ENCODE peak calls at places on chromosome 10, in nine cellular contexts. H is hepatocyte, D is cardiac muscle cell, T is psoas muscle, B is NB4, I is colonic mucosa, N is foreskin fibroblast, V is coronary artery, Y is stomach. K is an unnamed sample.

GRCh38 chr10:47383254-47384147 is 592 bp downstream of the ZNF488 start:
- DNase-seq in H (no peak), D (no peak), T (no peak), B (no peak), I (peak), N (no peak), V (peak), Y (peak), K (no peak)

GRCh38 chr10:30774281-30774680 is 144.7 kb upstream of the LYZL2 start:
- DNase-seq in H (no peak), D (no peak), T (no peak), B (no peak), I (no peak), N (no peak), V (no peak), Y (no peak), K (no peak)

GRCh38 chr10:35795131-35795819 is 153.2 kb upstream of the FZD8 start:
- DNase-seq in H (no peak), D (no peak), T (no peak), B (peak), I (no peak), N (no peak), V (no peak), Y (no peak), K (peak)

GRCh38 chr10:74947781-74948401 is 121.5 kb downstream of the KAT6B start:
- DNase-seq in H (no peak), D (no peak), T (no peak), B (no peak), I (no peak), N (peak), V (no peak), Y (no peak), K (no peak)

GRCh38 chr10:98684019-98684899 is 237.5 kb upstream of the HPS1 start:
- DNase-seq in H (no peak), D (no peak), T (no peak), B (no peak), I (no peak), N (no peak), V (no peak), Y (no peak), K (no peak)

GRCh38 chr10:128078136-128078969 is 47.9 kb downstream of the MKI67 start:
- DNase-seq in H (peak), D (peak), T (no peak), B (peak), I (peak), N (peak), V (peak), Y (no peak), K (peak)

GRCh38 chr10:3136763-3137611 is 35.6 kb downstream of the PITRM1 start:
- DNase-seq in H (no peak), D (no peak), T (peak), B (no peak), I (peak), N (peak), V (no peak), Y (no peak), K (peak)

GRCh38 chr10:120945801-120946302 is 94.7 kb downstream of the WDR11 start:
- DNase-seq in H (no peak), D (no peak), T (no peak), B (no peak), I (no peak), N (peak), V (no peak), Y (peak), K (no peak)

DNA sequence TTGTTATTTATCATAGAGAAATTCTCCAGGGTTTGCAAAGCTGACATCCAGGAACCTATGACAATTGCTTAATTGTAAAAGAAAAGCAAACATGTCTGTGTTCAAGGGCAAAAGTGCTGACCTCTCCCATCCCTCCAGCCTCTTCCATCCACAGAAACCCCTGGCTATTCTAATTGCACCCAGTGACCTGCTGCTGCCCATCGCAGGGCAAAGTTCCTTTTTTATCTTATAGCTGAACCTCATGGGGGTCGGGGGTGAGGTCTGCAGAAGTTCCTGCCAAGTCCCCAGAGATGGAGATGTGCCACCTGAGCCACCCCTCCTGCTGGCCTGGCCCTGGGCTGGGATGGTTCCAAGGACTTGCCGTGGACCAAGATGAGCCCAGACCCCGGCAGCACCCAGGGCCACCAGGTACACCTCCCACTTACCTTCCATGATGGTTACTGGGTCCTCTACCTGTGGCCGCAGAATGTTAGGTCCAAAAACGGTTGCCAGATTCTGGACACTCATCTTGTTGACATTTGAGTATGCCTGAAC is 146.5 kb downstream of the MAPK8 start:
- DNase-seq in H (no peak), D (no peak), T (no peak), B (no peak), I (no peak), N (no peak), V (peak), Y (peak), K (no peak)
- H3K4me3 ChIP-seq in H (no peak), D (no peak), T (no peak), B (no peak), I (no peak), N (no peak), V (no peak), Y (no peak), K (no peak)

GRCh38 chr10:117131390-117132327 is 6.4 kb downstream of the VAX1 start:
- DNase-seq in H (peak), D (peak), T (no peak), B (no peak), I (no peak), N (no peak), V (no peak), Y (no peak), K (no peak)
- H3K4me3 ChIP-seq in H (no peak), D (no peak), T (no peak), B (no peak), I (peak), N (no peak), V (peak), Y (peak), K (no peak)

GRCh38 chr10:490891-491571 is 198.4 kb downstream of the DIP2C start:
- DNase-seq in H (peak), D (peak), T (peak), B (no peak), I (no peak), N (peak), V (no peak), Y (no peak), K (no peak)
- H3K4me3 ChIP-seq in H (no peak), D (no peak), T (peak), B (no peak), I (no peak), N (no peak), V (peak), Y (no peak), K (no peak)

GRCh38 chr10:62545155-62545554 is 171.0 kb downstream of the ZNF365 start:
- DNase-seq in H (no peak), D (no peak), T (no peak), B (peak), I (no peak), N (peak), V (no peak), Y (no peak), K (no peak)

GRCh38 chr10:62543566-62543965 is 169.4 kb downstream of the ZNF365 start:
- DNase-seq in H (no peak), D (no peak), T (no peak), B (no peak), I (no peak), N (no peak), V (no peak), Y (no peak), K (no peak)

GRCh38 chr10:62543981-62544380 is 169.8 kb downstream of the ZNF365 start:
- DNase-seq in H (no peak), D (no peak), T (no peak), B (no peak), I (no peak), N (no peak), V (no peak), Y (no peak), K (no peak)

GRCh38 chr10:62548686-62549085 is 174.5 kb downstream of the ZNF365 start:
- DNase-seq in H (no peak), D (no peak), T (no peak), B (no peak), I (no peak), N (no peak), V (no peak), Y (no peak), K (no peak)

DNA sequence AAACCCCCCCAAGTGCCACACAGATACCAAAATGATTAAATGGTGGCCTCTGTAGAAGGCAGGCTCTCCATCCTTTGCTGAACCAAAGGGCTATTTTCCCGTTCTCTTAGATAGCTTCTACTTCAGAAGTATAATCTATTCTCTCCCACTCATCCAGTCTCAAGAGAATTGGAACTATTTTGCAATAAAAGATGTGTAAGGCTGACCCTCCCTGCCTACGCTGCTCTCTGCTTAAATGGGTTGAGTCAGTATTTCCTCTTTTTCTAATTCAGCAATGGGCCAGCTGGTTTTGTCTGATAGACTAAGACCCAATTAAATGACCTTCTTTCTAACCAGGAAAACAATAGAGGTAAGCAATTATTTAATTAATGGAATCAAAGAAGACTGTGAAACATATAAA is 171.5 kb downstream of the ZNF365 start:
- DNase-seq in H (no peak), D (no peak), T (peak), B (peak), I (no peak), N (peak), V (no peak), Y (no peak), K (no peak)
- H3K4me3 ChIP-seq in H (no peak), D (no peak), T (no peak), B (no peak), I (no peak), N (no peak), V (no peak), Y (no peak), K (no peak)

GRCh38 chr10:95881316-95881715 is 26.5 kb upstream of the CC2D2B start:
- DNase-seq in H (no peak), D (no peak), T (no peak), B (no peak), I (no peak), N (no peak), V (no peak), Y (no peak), K (no peak)

GRCh38 chr10:95876756-95877155 is 31.0 kb upstream of the CC2D2B start:
- DNase-seq in H (no peak), D (no peak), T (no peak), B (no peak), I (no peak), N (no peak), V (no peak), Y (no peak), K (no peak)

GRCh38 chr10:95877881-95878280 is 29.9 kb upstream of the CC2D2B start:
- DNase-seq in H (no peak), D (no peak), T (no peak), B (no peak), I (no peak), N (no peak), V (no peak), Y (no peak), K (no peak)

GRCh38 chr10:95880704-95881103 is 27.1 kb upstream of the CC2D2B start:
- DNase-seq in H (no peak), D (no peak), T (no peak), B (no peak), I (no peak), N (no peak), V (no peak), Y (no peak), K (no peak)
- H3K4me3 ChIP-seq in H (no peak), D (no peak), T (no peak), B (no peak), I (no peak), N (no peak), V (no peak), Y (no peak), K (no peak)

K was measured in astrocyte of the spinal cord.